ENCODE peak calls at places on chromosome 7, in four cellular contexts. B, E, I and O are unnamed samples.

GRCh38 chr7:149154021-149154420 is 6.8 kb downstream of the ZNF398 start:
- DNase-seq in B (no peak), E (no peak), I (no peak), O (no peak)

GRCh38 chr7:123485187-123485586 is 49.2 kb downstream of the IQUB start:
- DNase-seq in B (no peak), E (no peak), I (no peak), O (no peak)

GRCh38 chr7:21084286-21084685 is 297.6 kb upstream of the SP8 start:
- DNase-seq in B (no peak), E (no peak), I (no peak), O (no peak)

GRCh38 chr7:34069676-34070075 is 164.3 kb downstream of the BMPER start:
- DNase-seq in B (peak), E (peak), I (no peak), O (no peak)

GRCh38 chr7:131292141-131292905 is 35.4 kb upstream of the MKLN1 start:
- DNase-seq in B (no peak), E (no peak), I (no peak), O (peak)

GRCh38 chr7:602341-603141 is 82.9 kb upstream of the PDGFA start:
- DNase-seq in B (no peak), E (no peak), I (no peak), O (no peak)

GRCh38 chr7:87220026-87220733 is 648 bp upstream of the TMEM243 start:
- DNase-seq in B (peak), E (peak), I (peak), O (peak)

GRCh38 chr7:18753972-18754610 is 258.5 kb downstream of the HDAC9 start:
- DNase-seq in B (peak), E (peak), I (no peak), O (peak)

GRCh38 chr7:266851-267840 is 22.8 kb upstream of the FOXL3 start:
- DNase-seq in B (no peak), E (no peak), I (peak), O (no peak)

GRCh38 chr7:28556671-28557070 is 144.4 kb downstream of the CREB5 start:
- DNase-seq in B (no peak), E (no peak), I (no peak), O (no peak)

GRCh38 chr7:93092757-93093370 is 24.9 kb downstream of the SAMD9 start:
- DNase-seq in B (peak), E (peak), I (no peak), O (peak)

GRCh38 chr7:142881586-142882337 is 3.8 kb downstream of the TRPV6 start:
- DNase-seq in B (no peak), E (no peak), I (no peak), O (no peak)

GRCh38 chr7:50362712-50363282 is 58.3 kb downstream of the IKZF1 start:
- DNase-seq in B (no peak), E (no peak), I (no peak), O (no peak)

GRCh38 chr7:137539111-137539715 is 195.7 kb upstream of the PTN start:
- DNase-seq in B (peak), E (peak), I (no peak), O (peak)

GRCh38 chr7:1460757-1461639 is 1.7 kb upstream of the MICALL2 start:
- DNase-seq in B (no peak), E (peak), I (peak), O (peak)

GRCh38 chr7:34061175-34061574 is 155.8 kb downstream of the BMPER start:
- DNase-seq in B (peak), E (peak), I (no peak), O (peak)

GRCh38 chr7:621572-622285 is 102.1 kb upstream of the PDGFA start:
- DNase-seq in B (no peak), E (no peak), I (peak), O (no peak)

GRCh38 chr7:149873074-149873967 is 448 bp upstream of the ATP6V0E2 start:
- DNase-seq in B (peak), E (peak), I (peak), O (peak)

GRCh38 chr7:75968012-75968411 is 26.4 kb downstream of the TMEM120A start:
- DNase-seq in B (no peak), E (no peak), I (peak), O (no peak)

GRCh38 chr7:134034652-134035051 is 92.5 kb upstream of the LRGUK start:
- DNase-seq in B (no peak), E (no peak), I (no peak), O (no peak)

GRCh38 chr7:142455392-142455791 is 197.5 kb upstream of the PRSS58 start:
- DNase-seq in B (no peak), E (no peak), I (no peak), O (peak)

GRCh38 chr7:38830826-38831225 is 78.2 kb downstream of the VPS41 start:
- DNase-seq in B (no peak), E (no peak), I (no peak), O (no peak)
- H3K4me3 ChIP-seq in B (no peak), E (no peak), I (no peak), O (no peak)

DNA sequence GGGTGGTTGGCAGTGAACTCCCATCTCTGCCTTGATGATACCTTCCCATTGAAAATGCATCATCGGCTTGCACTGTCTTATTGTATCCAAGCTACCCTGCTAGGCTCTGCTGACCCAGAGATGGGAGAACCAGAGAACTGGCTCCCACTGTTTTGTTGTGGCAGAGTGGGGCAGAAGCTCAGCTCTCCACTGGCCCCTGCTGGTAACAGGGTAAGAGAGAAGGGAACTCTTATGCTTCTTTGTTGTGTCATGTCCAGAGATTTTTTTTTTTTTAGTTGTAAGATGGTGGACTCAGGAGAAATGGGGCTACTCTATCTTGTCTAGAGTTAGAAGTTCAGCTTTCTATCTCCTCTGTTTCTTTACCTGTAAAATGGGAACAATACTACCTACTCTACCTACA is 100.5 kb upstream of the SDK1 start:
- DNase-seq in B (peak), E (peak), I (peak), O (no peak)
- TF ChIP-seq CTCF in B (peak), E (peak), I (no peak), O (no peak)

DNA sequence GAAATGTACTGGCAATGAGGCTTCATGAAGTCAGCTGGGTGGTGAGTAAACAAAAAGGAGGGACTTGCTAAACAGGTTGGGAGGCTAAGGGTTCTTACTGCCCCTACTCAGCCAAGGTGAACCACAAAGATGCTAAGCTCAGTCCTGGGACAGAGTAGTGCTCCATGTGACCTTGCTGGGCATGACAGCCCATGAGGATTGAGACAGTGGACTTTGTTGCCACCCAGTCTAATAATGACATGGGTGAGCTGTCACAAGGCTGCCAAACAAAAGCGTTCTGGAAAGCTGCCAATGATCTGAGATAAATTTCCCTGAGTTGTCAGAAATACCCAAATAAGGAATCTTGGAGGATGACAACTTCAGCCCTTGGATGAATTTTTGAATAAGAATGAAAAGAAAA is 75.2 kb downstream of the CLEC2L start:
- DNase-seq in B (no peak), E (no peak), I (no peak), O (no peak)
- H3K4me3 ChIP-seq in B (no peak), E (no peak), I (no peak), O (no peak)

GRCh38 chr7:150876817-150877526 is 24.7 kb downstream of the AOC1 start:
- DNase-seq in B (peak), E (peak), I (peak), O (peak)
- TF ChIP-seq CTCF in B (peak), E (peak), I (peak), O (peak)